ENCODE peak calls at places on chromosomes 4 and X, in ten cellular contexts. One of them, this sample, is unnamed.

GRCh38 chr4:174490356-174490969 is 31.8 kb downstream of the HPGD start:
- DNase-seq in kidney: no peak
- DNase-seq in RWPE2: no peak
- DNase-seq in OCI-LY7: no peak
- DNase-seq in fibroblast of lung: peak
- DNase-seq in heart left ventricle: no peak
- DNase-seq in psoas muscle: no peak
- DNase-seq in astrocyte: peak
- DNase-seq in A549: peak
- DNase-seq in cardiac muscle cell: peak
- DNase-seq in this sample: no peak

GRCh38 chr4:52996261-52997131 is 134.4 kb downstream of the RASL11B start:
- DNase-seq in kidney: peak
- DNase-seq in RWPE2: no peak
- DNase-seq in OCI-LY7: no peak
- DNase-seq in fibroblast of lung: peak
- DNase-seq in heart left ventricle: peak
- DNase-seq in psoas muscle: peak
- DNase-seq in astrocyte: peak
- DNase-seq in A549: no peak
- DNase-seq in cardiac muscle cell: peak
- DNase-seq in this sample: peak

GRCh38 chr4:29014555-29014954 is 1705.6 kb upstream of the PCDH7 start:
- DNase-seq in kidney: no peak
- DNase-seq in RWPE2: no peak
- DNase-seq in OCI-LY7: no peak
- DNase-seq in fibroblast of lung: no peak
- DNase-seq in heart left ventricle: no peak
- DNase-seq in psoas muscle: no peak
- DNase-seq in astrocyte: no peak
- DNase-seq in A549: no peak
- DNase-seq in cardiac muscle cell: no peak
- DNase-seq in this sample: no peak

GRCh38 chr4:10104211-10104990 is 12.2 kb downstream of the WDR1 start:
- DNase-seq in kidney: peak
- DNase-seq in RWPE2: no peak
- DNase-seq in OCI-LY7: no peak
- DNase-seq in fibroblast of lung: peak
- DNase-seq in heart left ventricle: no peak
- DNase-seq in psoas muscle: no peak
- DNase-seq in astrocyte: no peak
- DNase-seq in A549: no peak
- DNase-seq in cardiac muscle cell: peak
- DNase-seq in this sample: peak

GRCh38 chr4:158411180-158411721 is 110.4 kb upstream of the RXFP1 start:
- DNase-seq in kidney: no peak
- DNase-seq in RWPE2: no peak
- DNase-seq in OCI-LY7: no peak
- DNase-seq in fibroblast of lung: no peak
- DNase-seq in heart left ventricle: no peak
- DNase-seq in psoas muscle: no peak
- DNase-seq in astrocyte: no peak
- DNase-seq in A549: no peak
- DNase-seq in cardiac muscle cell: peak
- DNase-seq in this sample: no peak

GRCh38 chrX:17521871-17522693 is 147.1 kb downstream of the NHS start:
- DNase-seq in kidney: no peak
- DNase-seq in RWPE2: no peak
- DNase-seq in OCI-LY7: no peak
- DNase-seq in fibroblast of lung: peak
- DNase-seq in heart left ventricle: no peak
- DNase-seq in psoas muscle: no peak
- DNase-seq in astrocyte: peak
- DNase-seq in A549: peak
- DNase-seq in cardiac muscle cell: peak
- DNase-seq in this sample: no peak

GRCh38 chr4:7984286-7984925 is 44.7 kb upstream of the AFAP1 start:
- DNase-seq in kidney: no peak
- DNase-seq in RWPE2: no peak
- DNase-seq in OCI-LY7: no peak
- DNase-seq in fibroblast of lung: no peak
- DNase-seq in heart left ventricle: no peak
- DNase-seq in psoas muscle: no peak
- DNase-seq in astrocyte: no peak
- DNase-seq in A549: no peak
- DNase-seq in cardiac muscle cell: no peak
- DNase-seq in this sample: no peak

GRCh38 chr4:8362483-8362882 is 78.0 kb downstream of the ACOX3 start:
- DNase-seq in kidney: no peak
- DNase-seq in RWPE2: no peak
- DNase-seq in OCI-LY7: no peak
- DNase-seq in fibroblast of lung: no peak
- DNase-seq in heart left ventricle: no peak
- DNase-seq in psoas muscle: no peak
- DNase-seq in astrocyte: peak
- DNase-seq in A549: no peak
- DNase-seq in cardiac muscle cell: no peak
- DNase-seq in this sample: no peak

GRCh38 chr4:8877780-8878040 is 6.1 kb upstream of the HMX1 start:
- DNase-seq in kidney: no peak
- DNase-seq in RWPE2: no peak
- DNase-seq in OCI-LY7: no peak
- DNase-seq in fibroblast of lung: no peak
- DNase-seq in heart left ventricle: no peak
- DNase-seq in psoas muscle: no peak
- DNase-seq in astrocyte: no peak
- DNase-seq in A549: no peak
- DNase-seq in cardiac muscle cell: no peak
- DNase-seq in this sample: no peak

GRCh38 chr4:62454535-62454934 is 1254.4 kb downstream of the ADGRL3 start:
- DNase-seq in kidney: no peak
- DNase-seq in RWPE2: no peak
- DNase-seq in OCI-LY7: no peak
- DNase-seq in fibroblast of lung: no peak
- DNase-seq in heart left ventricle: no peak
- DNase-seq in psoas muscle: no peak
- DNase-seq in astrocyte: no peak
- DNase-seq in A549: no peak
- DNase-seq in cardiac muscle cell: no peak
- DNase-seq in this sample: no peak

GRCh38 chr4:86916392-86916791 is 18.4 kb upstream of the AFF1 start:
- DNase-seq in kidney: no peak
- DNase-seq in RWPE2: no peak
- DNase-seq in OCI-LY7: no peak
- DNase-seq in fibroblast of lung: no peak
- DNase-seq in heart left ventricle: no peak
- DNase-seq in psoas muscle: no peak
- DNase-seq in astrocyte: no peak
- DNase-seq in A549: no peak
- DNase-seq in cardiac muscle cell: no peak
- DNase-seq in this sample: no peak

GRCh38 chrX:119410027-119410819 is 11.1 kb downstream of the SLC25A43 start:
- DNase-seq in kidney: no peak
- DNase-seq in RWPE2: peak
- DNase-seq in OCI-LY7: no peak
- DNase-seq in fibroblast of lung: peak
- DNase-seq in heart left ventricle: no peak
- DNase-seq in psoas muscle: peak
- DNase-seq in astrocyte: peak
- DNase-seq in A549: peak
- DNase-seq in cardiac muscle cell: peak
- DNase-seq in this sample: peak

GRCh38 chr4:158824425-158825274 is 55.8 kb downstream of the FNIP2 start:
- DNase-seq in kidney: no peak
- DNase-seq in RWPE2: no peak
- DNase-seq in OCI-LY7: no peak
- DNase-seq in fibroblast of lung: peak
- DNase-seq in heart left ventricle: no peak
- DNase-seq in psoas muscle: peak
- DNase-seq in astrocyte: peak
- DNase-seq in A549: no peak
- DNase-seq in cardiac muscle cell: peak
- DNase-seq in this sample: no peak

GRCh38 chrX:39905946-39906345 is 191.8 kb downstream of the BCOR start:
- DNase-seq in kidney: no peak
- DNase-seq in RWPE2: no peak
- DNase-seq in OCI-LY7: no peak
- DNase-seq in fibroblast of lung: no peak
- DNase-seq in heart left ventricle: no peak
- DNase-seq in psoas muscle: no peak
- DNase-seq in astrocyte: no peak
- DNase-seq in A549: no peak
- DNase-seq in cardiac muscle cell: no peak
- DNase-seq in this sample: no peak

GRCh38 chr4:139532951-139533350 is 23.1 kb downstream of the SETD7 start:
- DNase-seq in kidney: no peak
- DNase-seq in RWPE2: no peak
- DNase-seq in OCI-LY7: no peak
- DNase-seq in fibroblast of lung: no peak
- DNase-seq in heart left ventricle: no peak
- DNase-seq in psoas muscle: no peak
- DNase-seq in astrocyte: no peak
- DNase-seq in A549: no peak
- DNase-seq in cardiac muscle cell: no peak
- DNase-seq in this sample: no peak

GRCh38 chrX:54950730-54951375 is 30.2 kb downstream of the TRO start:
- DNase-seq in kidney: no peak
- DNase-seq in RWPE2: no peak
- DNase-seq in OCI-LY7: no peak
- DNase-seq in fibroblast of lung: no peak
- DNase-seq in heart left ventricle: no peak
- DNase-seq in psoas muscle: no peak
- DNase-seq in astrocyte: no peak
- DNase-seq in A549: no peak
- DNase-seq in cardiac muscle cell: no peak
- DNase-seq in this sample: no peak

DNA sequence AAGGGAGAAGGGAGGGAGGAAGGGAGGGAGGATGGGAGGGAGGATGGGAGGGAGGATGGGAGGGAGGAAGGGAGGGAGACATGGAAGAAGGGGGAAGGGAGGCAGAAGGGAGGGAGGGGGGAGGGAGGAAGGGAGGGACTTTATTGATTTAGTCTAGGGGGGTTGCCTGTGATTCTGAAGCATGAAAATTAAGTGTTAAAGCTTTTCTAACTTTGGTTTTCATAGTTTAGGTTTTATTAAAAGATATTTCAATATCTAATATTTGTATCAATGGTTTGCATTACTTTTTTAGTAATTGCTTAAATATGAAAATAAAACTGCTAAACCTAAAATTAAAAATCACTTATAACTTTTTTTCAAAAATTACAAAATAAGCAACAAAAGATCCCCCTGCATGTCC is 2.4 kb downstream of the PALLD start:
- DNase-seq in kidney: no peak
- DNase-seq in RWPE2: no peak
- DNase-seq in OCI-LY7: no peak
- DNase-seq in fibroblast of lung: no peak
- DNase-seq in heart left ventricle: no peak
- DNase-seq in psoas muscle: no peak
- DNase-seq in astrocyte: no peak
- DNase-seq in A549: no peak
- DNase-seq in cardiac muscle cell: no peak
- DNase-seq in this sample: no peak
- H3K4me3 ChIP-seq in kidney: no peak
- H3K4me3 ChIP-seq in RWPE2: no peak
- H3K4me3 ChIP-seq in OCI-LY7: no peak
- H3K4me3 ChIP-seq in fibroblast of lung: no peak
- H3K4me3 ChIP-seq in heart left ventricle: peak
- H3K4me3 ChIP-seq in psoas muscle: peak
- H3K4me3 ChIP-seq in astrocyte: no peak
- H3K4me3 ChIP-seq in A549: no peak
- H3K4me3 ChIP-seq in cardiac muscle cell: peak
- H3K4me3 ChIP-seq in this sample: no peak

GRCh38 chrX:23901805-23902204 is 5.9 kb downstream of the APOO start:
- DNase-seq in kidney: no peak
- DNase-seq in RWPE2: no peak
- DNase-seq in OCI-LY7: peak
- DNase-seq in fibroblast of lung: peak
- DNase-seq in heart left ventricle: peak
- DNase-seq in psoas muscle: no peak
- DNase-seq in astrocyte: peak
- DNase-seq in A549: peak
- DNase-seq in cardiac muscle cell: peak
- DNase-seq in this sample: peak
- H3K4me3 ChIP-seq in kidney: no peak
- H3K4me3 ChIP-seq in RWPE2: no peak
- H3K4me3 ChIP-seq in OCI-LY7: no peak
- H3K4me3 ChIP-seq in fibroblast of lung: no peak
- H3K4me3 ChIP-seq in heart left ventricle: peak
- H3K4me3 ChIP-seq in psoas muscle: peak
- H3K4me3 ChIP-seq in astrocyte: no peak
- H3K4me3 ChIP-seq in A549: peak
- H3K4me3 ChIP-seq in cardiac muscle cell: no peak
- H3K4me3 ChIP-seq in this sample: peak

GRCh38 chr4:98448923-98449322 is 187.7 kb downstream of the RAP1GDS1 start:
- DNase-seq in kidney: no peak
- DNase-seq in RWPE2: no peak
- DNase-seq in OCI-LY7: peak
- DNase-seq in fibroblast of lung: no peak
- DNase-seq in heart left ventricle: peak
- DNase-seq in psoas muscle: no peak
- DNase-seq in astrocyte: no peak
- DNase-seq in A549: no peak
- DNase-seq in cardiac muscle cell: peak
- DNase-seq in this sample: no peak
- H3K4me3 ChIP-seq in kidney: no peak
- H3K4me3 ChIP-seq in RWPE2: no peak
- H3K4me3 ChIP-seq in OCI-LY7: no peak
- H3K4me3 ChIP-seq in fibroblast of lung: no peak
- H3K4me3 ChIP-seq in heart left ventricle: no peak
- H3K4me3 ChIP-seq in psoas muscle: no peak
- H3K4me3 ChIP-seq in astrocyte: no peak
- H3K4me3 ChIP-seq in A549: no peak
- H3K4me3 ChIP-seq in cardiac muscle cell: no peak
- H3K4me3 ChIP-seq in this sample: no peak

DNA sequence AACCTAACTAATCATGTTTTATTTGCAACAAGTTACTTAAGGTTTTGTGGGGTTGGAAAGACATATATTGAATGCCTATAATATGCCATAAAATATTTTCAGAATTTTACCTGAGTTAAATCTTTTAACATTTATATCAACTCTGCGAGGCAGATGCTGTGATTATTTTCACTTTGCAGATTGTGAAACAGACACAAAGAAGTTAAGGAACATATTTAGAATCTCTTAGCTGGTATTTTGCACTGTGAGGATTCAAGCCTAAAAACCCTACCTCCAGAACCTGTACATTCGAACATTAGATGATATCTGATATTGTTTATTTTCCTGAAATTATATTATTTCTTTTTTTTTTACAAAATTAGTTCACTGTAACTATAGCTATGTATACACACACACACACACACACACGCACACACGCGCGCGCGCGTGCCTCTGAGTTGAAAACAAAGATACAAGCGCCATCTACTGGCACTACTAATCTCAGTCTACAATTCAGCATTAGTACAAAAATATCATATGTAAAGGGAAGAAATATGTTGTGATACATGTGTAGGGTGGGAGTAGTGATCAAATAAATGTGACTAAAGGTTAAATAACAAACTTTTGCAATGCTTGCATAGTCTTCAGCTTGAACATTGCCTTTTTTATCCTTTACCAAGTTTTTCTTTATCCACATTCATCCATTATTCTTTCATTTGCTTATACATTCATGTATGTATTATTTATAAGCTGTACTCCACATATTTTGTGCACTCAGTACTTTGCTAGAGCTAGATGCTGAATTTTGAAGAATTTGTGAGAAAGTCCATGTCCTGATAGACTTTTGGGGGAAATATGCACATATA is 61.5 kb downstream of the ANXA10 start:
- DNase-seq in kidney: peak
- DNase-seq in RWPE2: no peak
- DNase-seq in OCI-LY7: peak
- DNase-seq in fibroblast of lung: peak
- DNase-seq in heart left ventricle: peak
- DNase-seq in psoas muscle: peak
- DNase-seq in astrocyte: peak
- DNase-seq in A549: peak
- DNase-seq in cardiac muscle cell: peak
- DNase-seq in this sample: peak
- H3K4me3 ChIP-seq in kidney: peak
- H3K4me3 ChIP-seq in RWPE2: peak
- H3K4me3 ChIP-seq in OCI-LY7: no peak
- H3K4me3 ChIP-seq in fibroblast of lung: peak
- H3K4me3 ChIP-seq in heart left ventricle: peak
- H3K4me3 ChIP-seq in psoas muscle: peak
- H3K4me3 ChIP-seq in astrocyte: peak
- H3K4me3 ChIP-seq in A549: peak
- H3K4me3 ChIP-seq in cardiac muscle cell: no peak
- H3K4me3 ChIP-seq in this sample: no peak